ENCODE peak calls at places on chromosomes 4 and X, in ten cellular contexts. C is RWPE1; N is esophagus muscularis mucosa; D is left lung; T is CD8-positive, alpha-beta memory T cell; H is pancreas; J is effector memory CD4-positive, alpha-beta T cell; S is heart right ventricle; R is breast epithelium; X is H9. U is an unnamed sample.

GRCh38 chrX:154732421-154733071 is 18.3 kb downstream of the GAB3 start:
- DNase-seq in C (no peak), N (no peak), D (no peak), T (no peak), H (no peak), J (no peak), S (no peak), R (no peak), X (no peak), U (no peak)

GRCh38 chr4:1041147-1041935 is 29.9 kb downstream of the FGFRL1 start:
- DNase-seq in C (no peak), N (no peak), D (no peak), T (no peak), H (no peak), J (no peak), S (no peak), R (no peak), X (no peak), U (peak; percentile 89)

GRCh38 chr4:89121711-89122387 is 10.5 kb downstream of the TIGD2 start:
- DNase-seq in C (no peak), N (no peak), D (no peak), T (no peak), H (no peak), J (no peak), S (no peak), R (no peak), X (no peak), U (no peak)

GRCh38 chr4:92163348-92163747 is 140.4 kb upstream of the GRID2 start:
- DNase-seq in C (no peak), N (no peak), D (no peak), T (no peak), H (no peak), J (no peak), S (no peak), R (no peak), X (no peak), U (no peak)

GRCh38 chr4:180527993-180528392 is 1715.2 kb upstream of the TENM3 start:
- DNase-seq in C (no peak), N (no peak), D (no peak), T (no peak), H (no peak), J (no peak), S (no peak), R (no peak), X (no peak), U (no peak)

GRCh38 chr4:185880571-185880970 is 68.6 kb upstream of the SORBS2 start:
- DNase-seq in C (no peak), N (no peak), D (no peak), T (no peak), H (peak; percentile 27), J (no peak), S (no peak), R (no peak), X (no peak), U (no peak)

GRCh38 chr4:185424905-185425599 is 712 bp downstream of the UFSP2 start:
- DNase-seq in C (peak; percentile 30), N (no peak), D (no peak), T (no peak), H (no peak), J (no peak), S (no peak), R (no peak), X (no peak), U (no peak)

GRCh38 chrX:130110379-130111219 is at the start of gene ELF4:
- DNase-seq in C (peak; percentile 71), N (no peak), D (peak; percentile 59), T (peak; percentile 56), H (no peak), J (peak; percentile 45), S (no peak), R (no peak), X (no peak), U (peak; percentile 86)

GRCh38 chr4:126752702-126753101 is 880.1 kb upstream of the INTU start:
- DNase-seq in C (no peak), N (no peak), D (no peak), T (no peak), H (no peak), J (no peak), S (no peak), R (no peak), X (no peak), U (no peak)

GRCh38 chr4:126757219-126757618 is 875.5 kb upstream of the INTU start:
- DNase-seq in C (no peak), N (no peak), D (no peak), T (no peak), H (no peak), J (no peak), S (no peak), R (no peak), X (no peak), U (no peak)

GRCh38 chr4:126750723-126751122 is 882.0 kb upstream of the INTU start:
- DNase-seq in C (no peak), N (no peak), D (no peak), T (no peak), H (no peak), J (no peak), S (no peak), R (no peak), X (no peak), U (no peak)

GRCh38 chr4:126756050-126756809 is 876.5 kb upstream of the INTU start:
- DNase-seq in C (no peak), N (no peak), D (no peak), T (no peak), H (no peak), J (no peak), S (no peak), R (no peak), X (no peak), U (no peak)

DNA sequence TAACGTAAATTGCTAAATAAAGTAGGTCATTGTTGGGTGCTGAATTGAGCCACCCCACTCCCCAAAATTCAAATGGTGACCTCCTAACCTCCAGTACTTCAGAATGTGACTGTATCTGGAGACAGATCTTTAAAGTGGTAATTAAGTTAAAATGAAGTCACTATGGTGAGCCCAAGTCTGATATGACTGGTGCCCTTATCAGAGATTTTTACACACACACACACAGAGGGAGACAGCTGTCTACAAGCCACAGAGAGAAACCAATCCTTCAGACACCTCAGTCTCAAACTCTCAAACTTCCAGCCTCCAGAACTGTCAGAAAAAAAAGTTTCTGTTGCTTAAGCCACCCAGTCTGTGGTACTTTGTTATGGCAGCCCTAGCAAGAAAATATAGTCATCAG is 879.2 kb upstream of the INTU start:
- DNase-seq in C (no peak), N (no peak), D (no peak), T (no peak), H (no peak), J (no peak), S (no peak), R (no peak), X (no peak), U (no peak)
- H3K27ac ChIP-seq in C (no peak overlapping the region), N (no peak overlapping the region), D (no peak overlapping the region), T (no peak overlapping the region), H (no peak overlapping the region), J (no peak overlapping the region), S (no peak overlapping the region), R (no peak overlapping the region), X (no peak overlapping the region), U (no peak overlapping the region)

GRCh38 chr4:169250796-169251195 is 20.0 kb downstream of the SH3RF1 start:
- DNase-seq in C (no peak), N (no peak), D (no peak), T (no peak), H (no peak), J (no peak), S (no peak), R (no peak), X (no peak), U (no peak)
- H3K27ac ChIP-seq in C (no peak overlapping the region), N (no peak overlapping the region), D (no peak overlapping the region), T (no peak overlapping the region), H (no peak overlapping the region), J (no peak overlapping the region), S (no peak overlapping the region), R (peak overlapping the region; percentile 80), X (peak overlapping the region; percentile 35), U (peak overlapping the region; percentile 32)

GRCh38 chr4:10366628-10367027 is 90.6 kb downstream of the ZNF518B start:
- DNase-seq in C (peak; percentile 7), N (no peak), D (no peak), T (no peak), H (no peak), J (no peak), S (no peak), R (no peak), X (no peak), U (no peak)

GRCh38 chr4:10364194-10364593 is 93.0 kb downstream of the ZNF518B start:
- DNase-seq in C (no peak), N (no peak), D (no peak), T (no peak), H (no peak), J (no peak), S (no peak), R (no peak), X (no peak), U (no peak)

GRCh38 chr4:10371869-10372471 is 85.3 kb downstream of the ZNF518B start:
- DNase-seq in C (no peak), N (peak; percentile 74), D (no peak), T (no peak), H (no peak), J (no peak), S (no peak), R (no peak), X (peak; percentile 63), U (no peak)

GRCh38 chr4:10371121-10371520 is 86.1 kb downstream of the ZNF518B start:
- DNase-seq in C (no peak), N (no peak), D (no peak), T (no peak), H (no peak), J (no peak), S (no peak), R (no peak), X (no peak), U (no peak)

DNA sequence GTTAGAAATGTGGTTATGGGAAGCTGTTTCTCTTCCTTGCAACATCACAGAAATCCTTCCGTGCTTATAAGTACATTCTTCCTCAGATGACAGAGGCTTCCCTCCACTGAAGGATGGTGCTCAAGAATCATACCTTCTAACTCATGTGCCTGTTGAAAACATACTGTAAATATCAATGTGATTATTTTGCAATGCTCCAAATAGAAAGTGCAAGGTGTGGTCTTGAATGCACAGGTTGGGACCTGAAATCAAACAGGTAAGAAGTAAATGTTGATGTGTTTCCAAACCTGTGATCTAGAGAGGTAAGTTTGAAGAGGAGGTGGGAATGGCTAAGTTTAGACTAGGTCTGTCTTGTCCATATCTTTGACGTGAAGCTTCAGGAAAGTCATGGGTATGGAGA is 87.7 kb downstream of the ZNF518B start:
- DNase-seq in C (no peak), N (no peak), D (no peak), T (no peak), H (no peak), J (no peak), S (no peak), R (no peak), X (no peak), U (no peak)
- H3K27ac ChIP-seq in C (no peak overlapping the region), N (no peak overlapping the region), D (no peak overlapping the region), T (no peak overlapping the region), H (no peak overlapping the region), J (no peak overlapping the region), S (no peak overlapping the region), R (no peak overlapping the region), X (no peak overlapping the region), U (no peak overlapping the region)

DNA sequence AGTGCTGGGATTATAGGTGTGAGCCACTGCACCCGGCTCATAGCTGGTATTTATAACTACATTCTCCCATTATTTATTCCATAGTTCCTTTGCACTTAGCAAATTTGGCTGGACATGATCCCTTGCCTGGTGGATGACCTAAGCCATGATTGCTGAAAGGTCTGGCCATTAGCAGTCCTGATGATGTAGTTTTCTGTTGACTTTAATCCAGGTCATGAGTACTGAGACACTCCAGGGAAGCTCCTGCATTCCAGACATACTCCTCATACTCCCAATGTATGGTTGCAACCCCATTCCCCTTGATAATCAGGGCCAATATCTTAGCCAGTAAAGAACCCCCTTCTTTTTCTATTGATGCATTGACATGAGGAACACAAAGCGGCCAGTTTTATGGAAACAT is 24.4 kb upstream of the MGST2 start:
- DNase-seq in C (peak; percentile 40), N (no peak), D (no peak), T (no peak), H (no peak), J (no peak), S (no peak), R (no peak), X (no peak), U (no peak)
- H3K27ac ChIP-seq in C (no peak overlapping the region), N (no peak overlapping the region), D (no peak overlapping the region), T (no peak overlapping the region), H (no peak overlapping the region), J (no peak overlapping the region), S (no peak overlapping the region), R (no peak overlapping the region), X (no peak overlapping the region), U (no peak overlapping the region)